ENCODE peak calls at places on chromosome 19, in ten cellular contexts. J is COLO829; Q is HFF-Myc; W is PC-3; G is A549; S is AG10803; E is stimulated activated CD4-positive, alpha-beta T cell treated with anti-CD3 and anti-CD28 coated beads, TNF-alpha, amount 100 ng/mL, for 48 hours; X is IMR-90; C is H9; N is NCI-H510A. L is an unnamed sample.

GRCh38 chr19:8552810-8553209 is 24.4 kb downstream of the MYO1F start:
- DNase-seq in Q (no peak), W (peak), S (peak), E (no peak), N (no peak), C (peak), J (peak), G (peak), X (peak), L (peak)

GRCh38 chr19:2197270-2197669 is 33.5 kb downstream of the DOT1L start:
- DNase-seq in E (no peak), Q (no peak), G (no peak), J (no peak), X (no peak), W (no peak), C (no peak), N (no peak), S (no peak), L (no peak)

GRCh38 chr19:6270076-6270745 is 9.6 kb downstream of the MLLT1 start:
- DNase-seq in G (no peak), J (no peak), E (no peak), W (peak), C (no peak), S (no peak), N (no peak), Q (no peak), X (no peak), L (no peak)

GRCh38 chr19:21468791-21469190 is 36.6 kb upstream of the ZNF429 start:
- DNase-seq in W (no peak), E (no peak), S (no peak), Q (no peak), G (no peak), J (no peak), C (peak), X (no peak), N (no peak), L (no peak)

GRCh38 chr19:3821156-3821555 is 35.0 kb upstream of the MATK start:
- DNase-seq in G (peak), N (peak), E (no peak), C (no peak), Q (no peak), X (no peak), S (no peak), J (peak), W (no peak), L (no peak)

GRCh38 chr19:13132471-13133166 is 14.6 kb downstream of the NACC1 start:
- DNase-seq in C (peak), W (peak), S (peak), X (peak), Q (no peak), J (no peak), N (no peak), E (peak), G (no peak), L (peak)

GRCh38 chr19:39416626-39417120 is 4.2 kb downstream of the PLEKHG2 start:
- DNase-seq in E (no peak), J (no peak), N (no peak), S (no peak), C (no peak), G (no peak), Q (no peak), X (no peak), W (no peak), L (no peak)

GRCh38 chr19:40253611-40254092 is 27.2 kb upstream of the CCNP start:
- DNase-seq in X (no peak), J (peak), C (no peak), E (no peak), Q (no peak), G (no peak), S (no peak), W (no peak), N (no peak), L (no peak)

GRCh38 chr19:53942001-53942786 is 20.5 kb upstream of the CACNG8 start:
- DNase-seq in X (no peak), C (peak), W (peak), Q (no peak), N (no peak), S (no peak), E (no peak), G (peak), J (peak), L (no peak)

GRCh38 chr19:48819366-48819816 is 8.6 kb upstream of the BCAT2 start:
- DNase-seq in G (peak), W (peak), X (peak), Q (peak), J (no peak), C (no peak), N (peak), E (no peak), S (peak), L (peak)

GRCh38 chr19:47357788-47358680 is 8.9 kb downstream of the DHX34 start:
- DNase-seq in S (no peak), Q (no peak), J (no peak), E (no peak), G (peak), C (peak), N (no peak), W (no peak), X (no peak), L (no peak)

GRCh38 chr19:32018014-32018413 is 327.4 kb upstream of the ZNF507 start:
- DNase-seq in X (no peak), C (no peak), N (no peak), G (no peak), W (no peak), E (no peak), S (peak), Q (no peak), J (no peak), L (no peak)

GRCh38 chr19:50928841-50929240 is 17.6 kb upstream of the KLK4 start:
- DNase-seq in W (peak), N (no peak), G (peak), C (no peak), J (no peak), S (no peak), X (no peak), Q (no peak), E (no peak), L (no peak)

GRCh38 chr19:4229179-4229931 is at the start of gene EBI3:
- DNase-seq in X (peak), W (no peak), J (no peak), C (peak), Q (no peak), N (no peak), E (peak), G (peak), S (no peak), L (no peak)

GRCh38 chr19:3132971-3133792 is 2.7 kb upstream of the GNA15 start:
- DNase-seq in Q (no peak), W (no peak), C (peak), E (peak), X (peak), J (no peak), G (no peak), N (peak), S (peak), L (peak)

GRCh38 chr19:39160889-39161672 is 35.5 kb downstream of the PAK4 start:
- DNase-seq in S (peak), J (no peak), N (no peak), W (peak), C (no peak), Q (no peak), X (peak), E (no peak), G (no peak), L (no peak)

GRCh38 chr19:12800344-12800732 is 1.3 kb downstream of the PRDX2 start:
- DNase-seq in W (no peak), Q (no peak), E (no peak), X (no peak), G (no peak), N (no peak), S (no peak), J (no peak), C (no peak), L (no peak)

L was measured in HFFc6.